ENCODE peak calls at places on chromosomes 6 and 20, in six cellular contexts. S, A, Y, O, I and X are unnamed samples.

GRCh38 chr6:106927531-106928398 is 46.8 kb downstream of the CD24 start:
- DNase-seq in S (peak; percentile 26), A (peak; percentile 41), Y (no peak), O (peak; percentile 53), I (peak; percentile 22), X (peak; percentile 15)

GRCh38 chr20:59754551-59754950 is 150.2 kb downstream of the PHACTR3 start:
- DNase-seq in S (no peak), A (no peak), Y (no peak), O (no peak), I (no peak), X (no peak)

GRCh38 chr6:42532038-42532669 is 31.7 kb upstream of the UBR2 start:
- DNase-seq in S (peak; percentile 57), A (peak; percentile 52), Y (no peak), O (no peak), I (peak; percentile 79), X (peak; percentile 75)

GRCh38 chr6:14194483-14194882 is 76.9 kb downstream of the CD83 start:
- DNase-seq in S (no peak), A (no peak), Y (no peak), O (no peak), I (no peak), X (no peak)

GRCh38 chr20:45323731-45324130 is 15.6 kb upstream of the MATN4 start:
- DNase-seq in S (no peak), A (peak; percentile 74), Y (no peak), O (no peak), I (no peak), X (peak; percentile 77)

GRCh38 chr6:75280131-75280855 is 4.3 kb downstream of the TMEM30A start:
- DNase-seq in S (no peak), A (peak; percentile 52), Y (no peak), O (no peak), I (peak; percentile 33), X (no peak)

GRCh38 chr20:17083738-17084137 is 143.1 kb upstream of the PCSK2 start:
- DNase-seq in S (no peak), A (no peak), Y (no peak), O (no peak), I (no peak), X (no peak)

GRCh38 chr6:10429638-10430427 is 15.0 kb upstream of the TFAP2A start:
- DNase-seq in S (peak; percentile 42), A (peak; percentile 88), Y (no peak), O (no peak), I (peak; percentile 58), X (no peak)

GRCh38 chr6:74250161-74250560 is 554.2 kb downstream of the CD109 start:
- DNase-seq in S (no peak), A (no peak), Y (no peak), O (no peak), I (no peak), X (no peak)

GRCh38 chr6:46014054-46014453 is 1.6 kb downstream of the CLIC5 start:
- DNase-seq in S (no peak), A (no peak), Y (no peak), O (no peak), I (no peak), X (no peak)

GRCh38 chr6:19753822-19754221 is 83.3 kb upstream of the ID4 start:
- DNase-seq in S (no peak), A (no peak), Y (no peak), O (no peak), I (no peak), X (no peak)

GRCh38 chr20:25238319-25239037 is 9.4 kb upstream of the PYGB start:
- DNase-seq in S (no peak), A (peak; percentile 70), Y (peak; percentile 66), O (no peak), I (peak; percentile 68), X (no peak)

GRCh38 chr20:46237221-46237620 is 71.1 kb downstream of the CDH22 start:
- DNase-seq in S (no peak), A (no peak), Y (no peak), O (no peak), I (no peak), X (no peak)

GRCh38 chr6:40355532-40355931 is 231.6 kb downstream of the LRFN2 start:
- DNase-seq in S (no peak), A (no peak), Y (no peak), O (no peak), I (no peak), X (no peak)

GRCh38 chr6:135686784-135687301 is 164.7 kb upstream of the PDE7B start:
- DNase-seq in S (no peak), A (peak; percentile 86), Y (no peak), O (no peak), I (peak; percentile 68), X (peak; percentile 38)

GRCh38 chr6:39961178-39961577 is 26.9 kb upstream of the MOCS1 start:
- DNase-seq in S (no peak), A (peak; percentile 93), Y (no peak), O (no peak), I (peak; percentile 52), X (peak; percentile 44)

GRCh38 chr6:18307006-18307405 is 42.7 kb upstream of the DEK start:
- DNase-seq in S (peak; percentile 46), A (peak; percentile 81), Y (no peak), O (no peak), I (no peak), X (peak; percentile 8)

GRCh38 chr6:108114861-108115597 is 40.5 kb upstream of the OSTM1 start:
- DNase-seq in S (peak; percentile 51), A (peak; percentile 29), Y (no peak), O (peak; percentile 54), I (peak; percentile 59), X (peak; percentile 47)

GRCh38 chr6:85826997-85827396 is 184.3 kb upstream of the SYNCRIP start:
- DNase-seq in S (no peak), A (no peak), Y (no peak), O (no peak), I (no peak), X (no peak)

GRCh38 chr6:70080443-70081062 is 214.2 kb downstream of the COL19A1 start:
- DNase-seq in S (no peak), A (no peak), Y (no peak), O (no peak), I (no peak), X (no peak)

GRCh38 chr6:34378470-34378869 is 14.0 kb downstream of the NUDT3 start:
- DNase-seq in S (no peak), A (no peak), Y (no peak), O (no peak), I (peak; percentile 34), X (no peak)

GRCh38 chr6:135087803-135088202 is 33.2 kb upstream of the HBS1L start:
- DNase-seq in S (no peak), A (no peak), Y (no peak), O (no peak), I (no peak), X (no peak)

GRCh38 chr20:32142991-32143390 is 33.5 kb downstream of the TM9SF4 start:
- DNase-seq in S (no peak), A (no peak), Y (peak; percentile 7), O (no peak), I (no peak), X (no peak)
- H3K4me3 ChIP-seq in S (no peak overlapping the region), A (no peak overlapping the region), Y (no peak overlapping the region), O (no peak overlapping the region), I (no peak overlapping the region), X (no peak overlapping the region)

DNA sequence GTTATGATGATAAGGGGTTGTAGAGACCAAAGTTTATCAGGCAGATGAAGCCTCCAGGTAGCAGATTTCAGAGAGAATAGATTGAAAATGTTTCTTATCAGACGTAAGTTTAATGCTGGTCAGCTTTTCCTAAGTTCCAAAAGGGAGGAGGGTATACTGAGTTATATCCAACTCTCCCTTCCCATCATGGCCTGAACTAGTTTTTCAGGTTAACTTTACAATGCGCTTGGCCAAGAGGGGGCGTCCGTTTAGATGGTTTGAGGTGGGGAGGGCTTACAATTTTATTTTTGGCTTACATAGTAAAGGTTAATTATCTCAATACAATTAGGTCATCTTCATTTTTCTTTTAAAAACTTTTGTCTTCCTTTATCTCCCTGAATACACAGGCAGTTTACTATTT is 19.4 kb upstream of the IL22RA2 start:
- DNase-seq in S (no peak), A (no peak), Y (no peak), O (no peak), I (no peak), X (no peak)
- TF ChIP-seq CTCF in S (no peak), A (no peak), Y (no peak), O (no peak), I (no peak), X (no peak)

DNA sequence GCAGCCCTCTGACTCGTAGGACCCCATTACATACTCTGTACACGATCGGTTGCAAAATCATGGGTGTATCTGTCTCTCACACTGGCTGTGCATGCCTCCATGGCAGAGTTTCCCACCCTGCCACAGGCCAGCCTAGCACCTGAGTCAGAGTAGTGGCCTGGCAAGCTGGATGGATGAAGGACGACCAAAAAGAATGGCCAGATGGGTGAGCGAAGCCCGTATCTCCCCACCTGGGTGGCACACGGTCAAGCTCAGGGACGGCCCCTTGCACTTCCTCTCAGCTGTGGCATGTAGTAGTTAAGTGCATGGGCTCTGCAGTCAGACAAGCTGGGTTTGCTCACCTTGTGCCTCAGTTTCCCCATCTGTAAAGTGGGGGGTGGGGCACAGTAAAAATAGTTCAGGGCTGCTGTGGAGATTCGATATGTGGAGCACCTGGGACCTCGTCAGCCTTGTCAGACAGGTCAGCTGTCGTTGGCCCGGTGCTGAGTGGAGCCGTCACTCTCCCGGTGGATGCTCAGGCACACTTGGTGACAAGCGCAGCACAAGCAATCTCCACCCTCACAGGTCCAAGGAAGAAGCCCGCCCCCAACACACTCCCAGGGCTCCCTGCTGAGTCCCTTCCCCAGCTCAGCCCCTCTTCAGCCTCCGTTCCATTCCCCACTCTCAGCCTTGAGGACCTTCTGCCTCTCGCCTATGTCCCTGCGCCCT is 12.6 kb downstream of the CPNE5 start:
- DNase-seq in S (no peak), A (no peak), Y (no peak), O (no peak), I (no peak), X (no peak)
- H3K4me3 ChIP-seq in S (no peak overlapping the region), A (no peak overlapping the region), Y (no peak overlapping the region), O (no peak overlapping the region), I (no peak overlapping the region), X (no peak overlapping the region)

GRCh38 chr20:29325304-29325640 is 1932.2 kb upstream of the DEFB115 start:
- DNase-seq in S (no peak), A (no peak), Y (no peak), O (no peak), I (no peak), X (no peak)
- TF ChIP-seq CTCF in S (no peak), A (no peak), Y (no peak), O (no peak), I (no peak), X (no peak)

DNA sequence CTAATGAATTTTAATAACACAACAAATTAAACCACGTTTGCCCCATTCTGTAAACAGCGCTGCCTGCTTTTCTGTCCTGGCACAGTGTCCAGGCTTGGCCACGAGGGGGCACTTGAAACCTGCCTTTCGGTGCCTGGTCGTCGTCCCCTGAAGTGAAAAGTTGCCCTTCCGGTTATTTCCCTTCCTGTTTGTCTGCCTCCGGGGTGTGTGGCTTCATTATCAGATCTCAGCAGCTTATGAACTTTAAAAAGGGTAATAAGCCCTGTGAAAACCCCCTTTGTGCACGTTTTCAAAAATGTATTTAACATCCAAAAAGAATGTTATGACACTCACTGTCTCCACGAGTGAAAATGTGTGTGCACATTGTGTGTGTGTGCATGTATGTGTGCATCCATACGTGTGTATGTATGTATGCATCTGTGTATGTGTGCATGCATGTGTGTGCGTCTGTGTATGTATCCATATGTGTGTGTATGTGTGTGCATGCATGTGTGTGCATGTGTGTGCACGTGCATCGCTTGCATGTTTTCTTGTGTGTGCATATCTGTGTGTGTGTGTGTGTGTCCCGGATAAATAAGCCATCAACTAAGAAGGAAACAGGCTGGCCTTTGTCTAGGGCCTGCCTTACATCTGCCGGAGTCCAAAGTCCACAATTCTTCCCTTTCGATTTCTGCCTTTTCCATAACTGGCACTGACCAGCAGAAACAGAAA is 358.4 kb downstream of the THBS2 start:
- DNase-seq in S (peak; percentile 35), A (peak; percentile 65), Y (peak; percentile 87), O (peak; percentile 90), I (peak; percentile 72), X (peak; percentile 88)
- H3K4me3 ChIP-seq in S (no peak overlapping the region), A (no peak overlapping the region), Y (no peak overlapping the region), O (no peak overlapping the region), I (peak overlapping the region; percentile 27), X (no peak overlapping the region)

GRCh38 chr6:5325173-5325572 is 63.9 kb downstream of the FARS2 start:
- DNase-seq in S (no peak), A (no peak), Y (no peak), O (no peak), I (no peak), X (no peak)
- TF ChIP-seq CTCF in S (no peak), A (no peak), Y (no peak), O (no peak), I (no peak), X (no peak)